ENCODE peak calls at places on chromosomes 13 and 19, in nine cellular contexts. One of them, this sample, is unnamed.
A peak's percentile ranks its signal among the peaks of the same experiment; 100 is the strongest.

GRCh38 chr13:101127741-101128353 is 288.5 kb downstream of the NALCN start:
- DNase-seq in DND-41: peak; percentile 26
- DNase-seq in fibroblast of lung: peak; percentile 62
- DNase-seq in left lung: no peak
- DNase-seq in CD8-positive, alpha-beta memory T cell: no peak
- DNase-seq in tibial artery: no peak
- DNase-seq in IMR-90: peak; percentile 53
- DNase-seq in H9: no peak
- DNase-seq in breast epithelium: no peak
- DNase-seq in this sample: no peak

GRCh38 chr13:30526612-30527217 is 61.0 kb upstream of the HMGB1 start:
- DNase-seq in left lung: no peak
- DNase-seq in CD8-positive, alpha-beta memory T cell: no peak
- DNase-seq in breast epithelium: no peak
- DNase-seq in fibroblast of lung: peak; percentile 16
- DNase-seq in DND-41: no peak
- DNase-seq in tibial artery: no peak
- DNase-seq in H9: peak; percentile 35
- DNase-seq in IMR-90: peak; percentile 25
- DNase-seq in this sample: no peak

GRCh38 chr13:21615427-21615826 is 11.5 kb upstream of the MICU2 start:
- DNase-seq in left lung: no peak
- DNase-seq in fibroblast of lung: no peak
- DNase-seq in H9: no peak
- DNase-seq in CD8-positive, alpha-beta memory T cell: no peak
- DNase-seq in IMR-90: no peak
- DNase-seq in DND-41: no peak
- DNase-seq in tibial artery: no peak
- DNase-seq in breast epithelium: no peak
- DNase-seq in this sample: no peak

GRCh38 chr13:86584301-86584700 is 785.1 kb upstream of the SLITRK6 start:
- DNase-seq in left lung: no peak
- DNase-seq in fibroblast of lung: no peak
- DNase-seq in CD8-positive, alpha-beta memory T cell: no peak
- DNase-seq in tibial artery: no peak
- DNase-seq in breast epithelium: no peak
- DNase-seq in IMR-90: no peak
- DNase-seq in DND-41: no peak
- DNase-seq in H9: no peak
- DNase-seq in this sample: no peak

GRCh38 chr13:56347014-56347413 is 793.7 kb upstream of the PRR20A start:
- DNase-seq in IMR-90: no peak
- DNase-seq in CD8-positive, alpha-beta memory T cell: no peak
- DNase-seq in left lung: no peak
- DNase-seq in fibroblast of lung: no peak
- DNase-seq in DND-41: no peak
- DNase-seq in tibial artery: no peak
- DNase-seq in H9: no peak
- DNase-seq in breast epithelium: no peak
- DNase-seq in this sample: no peak

GRCh38 chr19:42356686-42357085 is 31.3 kb downstream of the MEGF8 start:
- DNase-seq in DND-41: no peak
- DNase-seq in breast epithelium: no peak
- DNase-seq in CD8-positive, alpha-beta memory T cell: no peak
- DNase-seq in fibroblast of lung: no peak
- DNase-seq in left lung: no peak
- DNase-seq in H9: no peak
- DNase-seq in tibial artery: no peak
- DNase-seq in IMR-90: no peak
- DNase-seq in this sample: no peak

GRCh38 chr13:44191504-44192171 is 182.0 kb upstream of the SERP2 start:
- DNase-seq in H9: peak; percentile 53
- DNase-seq in IMR-90: peak; percentile 70
- DNase-seq in breast epithelium: no peak
- DNase-seq in left lung: no peak
- DNase-seq in DND-41: peak; percentile 49
- DNase-seq in tibial artery: peak; percentile 51
- DNase-seq in fibroblast of lung: peak; percentile 91
- DNase-seq in CD8-positive, alpha-beta memory T cell: peak; percentile 4
- DNase-seq in this sample: no peak

GRCh38 chr13:46804391-46804815 is 7.4 kb upstream of the ESD start:
- DNase-seq in H9: no peak
- DNase-seq in breast epithelium: no peak
- DNase-seq in tibial artery: no peak
- DNase-seq in IMR-90: peak; percentile 98
- DNase-seq in CD8-positive, alpha-beta memory T cell: no peak
- DNase-seq in left lung: no peak
- DNase-seq in DND-41: no peak
- DNase-seq in fibroblast of lung: peak; percentile 73
- DNase-seq in this sample: no peak

GRCh38 chr19:20371911-20372310 is 193.7 kb downstream of the ZNF737 start:
- DNase-seq in left lung: no peak
- DNase-seq in H9: no peak
- DNase-seq in DND-41: no peak
- DNase-seq in CD8-positive, alpha-beta memory T cell: no peak
- DNase-seq in tibial artery: no peak
- DNase-seq in IMR-90: no peak
- DNase-seq in fibroblast of lung: no peak
- DNase-seq in breast epithelium: no peak
- DNase-seq in this sample: no peak

GRCh38 chr19:52734340-52734892 is 428 bp downstream of the ZNF611 start:
- DNase-seq in IMR-90: no peak
- DNase-seq in DND-41: peak; percentile 37
- DNase-seq in H9: no peak
- DNase-seq in breast epithelium: no peak
- DNase-seq in fibroblast of lung: no peak
- DNase-seq in left lung: no peak
- DNase-seq in tibial artery: no peak
- DNase-seq in CD8-positive, alpha-beta memory T cell: no peak
- DNase-seq in this sample: no peak

GRCh38 chr13:65468628-65469027 is 1761.5 kb downstream of the PCDH9 start:
- DNase-seq in DND-41: no peak
- DNase-seq in fibroblast of lung: peak; percentile 55
- DNase-seq in breast epithelium: no peak
- DNase-seq in H9: no peak
- DNase-seq in left lung: no peak
- DNase-seq in IMR-90: peak; percentile 46
- DNase-seq in tibial artery: no peak
- DNase-seq in CD8-positive, alpha-beta memory T cell: no peak
- DNase-seq in this sample: no peak

GRCh38 chr13:26759907-26760834 is at the start of gene GPR12:
- DNase-seq in CD8-positive, alpha-beta memory T cell: no peak
- DNase-seq in IMR-90: no peak
- DNase-seq in tibial artery: no peak
- DNase-seq in H9: no peak
- DNase-seq in breast epithelium: no peak
- DNase-seq in fibroblast of lung: peak; percentile 11
- DNase-seq in left lung: no peak
- DNase-seq in DND-41: no peak
- DNase-seq in this sample: no peak

GRCh38 chr13:50085063-50085462 is 69.8 kb downstream of the KCNRG start:
- DNase-seq in CD8-positive, alpha-beta memory T cell: no peak
- DNase-seq in H9: no peak
- DNase-seq in left lung: no peak
- DNase-seq in fibroblast of lung: peak; percentile 71
- DNase-seq in IMR-90: peak; percentile 47
- DNase-seq in tibial artery: no peak
- DNase-seq in breast epithelium: no peak
- DNase-seq in DND-41: no peak
- DNase-seq in this sample: no peak

GRCh38 chr19:3631053-3631861 is 4.7 kb upstream of the CACTIN start:
- DNase-seq in CD8-positive, alpha-beta memory T cell: no peak
- DNase-seq in fibroblast of lung: no peak
- DNase-seq in DND-41: no peak
- DNase-seq in left lung: no peak
- DNase-seq in tibial artery: no peak
- DNase-seq in breast epithelium: no peak
- DNase-seq in H9: no peak
- DNase-seq in IMR-90: no peak
- DNase-seq in this sample: no peak

GRCh38 chr13:70964124-70964523 is 855.9 kb upstream of the KLHL1 start:
- DNase-seq in fibroblast of lung: peak; percentile 17
- DNase-seq in H9: no peak
- DNase-seq in left lung: no peak
- DNase-seq in CD8-positive, alpha-beta memory T cell: no peak
- DNase-seq in IMR-90: no peak
- DNase-seq in DND-41: no peak
- DNase-seq in tibial artery: no peak
- DNase-seq in breast epithelium: no peak
- DNase-seq in this sample: no peak

GRCh38 chr19:36213793-36214387 is 575 bp downstream of the ZNF565 start:
- DNase-seq in CD8-positive, alpha-beta memory T cell: no peak
- DNase-seq in left lung: no peak
- DNase-seq in fibroblast of lung: peak; percentile 4
- DNase-seq in H9: no peak
- DNase-seq in tibial artery: peak; percentile 24
- DNase-seq in IMR-90: peak; percentile 45
- DNase-seq in DND-41: no peak
- DNase-seq in breast epithelium: no peak
- DNase-seq in this sample: no peak

GRCh38 chr13:62973804-62974203 is 1558.2 kb upstream of the PCDH20 start:
- DNase-seq in left lung: no peak
- DNase-seq in H9: no peak
- DNase-seq in fibroblast of lung: no peak
- DNase-seq in CD8-positive, alpha-beta memory T cell: no peak
- DNase-seq in DND-41: no peak
- DNase-seq in IMR-90: no peak
- DNase-seq in breast epithelium: no peak
- DNase-seq in tibial artery: no peak
- DNase-seq in this sample: no peak

GRCh38 chr13:114147803-114148520 is 15.5 kb upstream of the RASA3 start:
- DNase-seq in CD8-positive, alpha-beta memory T cell: no peak
- DNase-seq in breast epithelium: no peak
- DNase-seq in DND-41: no peak
- DNase-seq in tibial artery: no peak
- DNase-seq in IMR-90: no peak
- DNase-seq in left lung: no peak
- DNase-seq in fibroblast of lung: no peak
- DNase-seq in H9: no peak
- DNase-seq in this sample: no peak

GRCh38 chr13:51229731-51230130 is 7.5 kb downstream of the FAM124A start:
- DNase-seq in left lung: no peak
- DNase-seq in tibial artery: no peak
- DNase-seq in breast epithelium: no peak
- DNase-seq in H9: peak; percentile 13
- DNase-seq in DND-41: no peak
- DNase-seq in IMR-90: no peak
- DNase-seq in fibroblast of lung: no peak
- DNase-seq in CD8-positive, alpha-beta memory T cell: no peak
- DNase-seq in this sample: no peak
- H3K27ac ChIP-seq in left lung: peak overlapping the region; percentile 28
- H3K27ac ChIP-seq in tibial artery: no peak overlapping the region
- H3K27ac ChIP-seq in breast epithelium: no peak overlapping the region
- H3K27ac ChIP-seq in H9: no peak overlapping the region
- H3K27ac ChIP-seq in DND-41: no peak overlapping the region
- H3K27ac ChIP-seq in IMR-90: no peak overlapping the region
- H3K27ac ChIP-seq in fibroblast of lung: no peak overlapping the region
- H3K27ac ChIP-seq in CD8-positive, alpha-beta memory T cell: no peak overlapping the region
- H3K27ac ChIP-seq in this sample: no peak overlapping the region

GRCh38 chr19:39136225-39136940 is 10.8 kb downstream of the PAK4 start:
- DNase-seq in tibial artery: no peak
- DNase-seq in left lung: no peak
- DNase-seq in IMR-90: no peak
- DNase-seq in CD8-positive, alpha-beta memory T cell: no peak
- DNase-seq in H9: no peak
- DNase-seq in DND-41: no peak
- DNase-seq in fibroblast of lung: no peak
- DNase-seq in breast epithelium: no peak
- DNase-seq in this sample: no peak

GRCh38 chr19:39133431-39134270 is 8.1 kb downstream of the PAK4 start:
- DNase-seq in IMR-90: no peak
- DNase-seq in DND-41: no peak
- DNase-seq in left lung: peak; percentile 54
- DNase-seq in tibial artery: no peak
- DNase-seq in H9: no peak
- DNase-seq in breast epithelium: peak; percentile 66
- DNase-seq in fibroblast of lung: no peak
- DNase-seq in CD8-positive, alpha-beta memory T cell: no peak
- DNase-seq in this sample: no peak

GRCh38 chr19:39138221-39139211 is 12.9 kb downstream of the PAK4 start:
- DNase-seq in tibial artery: no peak
- DNase-seq in H9: no peak
- DNase-seq in breast epithelium: no peak
- DNase-seq in IMR-90: no peak
- DNase-seq in DND-41: no peak
- DNase-seq in left lung: no peak
- DNase-seq in fibroblast of lung: no peak
- DNase-seq in CD8-positive, alpha-beta memory T cell: no peak
- DNase-seq in this sample: no peak

GRCh38 chr19:39137131-39137530 is 11.5 kb downstream of the PAK4 start:
- DNase-seq in CD8-positive, alpha-beta memory T cell: no peak
- DNase-seq in fibroblast of lung: no peak
- DNase-seq in breast epithelium: no peak
- DNase-seq in DND-41: no peak
- DNase-seq in tibial artery: no peak
- DNase-seq in IMR-90: no peak
- DNase-seq in left lung: no peak
- DNase-seq in H9: no peak
- DNase-seq in this sample: no peak

DNA sequence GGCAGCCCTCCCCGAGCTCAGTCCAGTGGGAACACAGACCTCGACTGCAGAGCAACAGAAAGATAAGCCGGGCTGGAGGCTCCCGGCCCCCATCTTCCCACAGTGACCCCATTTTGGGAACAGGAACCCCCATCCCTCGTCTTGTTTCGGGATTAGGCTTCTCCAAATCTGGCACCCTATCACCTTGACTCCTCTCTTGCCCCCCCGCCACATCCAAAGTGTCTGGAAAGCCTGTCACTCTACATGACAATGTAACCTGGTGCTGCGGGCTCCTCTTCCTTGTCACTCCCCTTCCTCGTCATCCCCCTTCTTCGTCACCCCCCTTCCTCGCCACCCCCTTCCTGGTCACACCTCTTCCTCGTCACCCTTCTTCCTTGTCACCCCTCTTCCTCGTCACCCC is 10.1 kb downstream of the PAK4 start:
- DNase-seq in CD8-positive, alpha-beta memory T cell: no peak
- DNase-seq in DND-41: no peak
- DNase-seq in tibial artery: no peak
- DNase-seq in left lung: no peak
- DNase-seq in H9: no peak
- DNase-seq in IMR-90: no peak
- DNase-seq in breast epithelium: no peak
- DNase-seq in fibroblast of lung: no peak
- DNase-seq in this sample: no peak
- H3K4me1 ChIP-seq in CD8-positive, alpha-beta memory T cell: no peaks in the 10 kb centered on the region
- H3K4me1 ChIP-seq in DND-41: no peaks in the 10 kb centered on the region
- H3K4me1 ChIP-seq in tibial artery: no peaks in the 10 kb centered on the region
- H3K4me1 ChIP-seq in left lung: peaks cover 34% of the 10 kb centered on the region
- H3K4me1 ChIP-seq in H9: peaks cover 23% of the 10 kb centered on the region
- H3K4me1 ChIP-seq in IMR-90: peaks cover 17% of the 10 kb centered on the region
- H3K4me1 ChIP-seq in breast epithelium: peaks cover 18% of the 10 kb centered on the region
- H3K4me1 ChIP-seq in fibroblast of lung: peaks cover 5% of the 10 kb centered on the region
- H3K4me1 ChIP-seq in this sample: no peaks in the 10 kb centered on the region

GRCh38 chr19:369876-370275 is 25.3 kb upstream of the MIER2 start:
- DNase-seq in left lung: no peak
- DNase-seq in breast epithelium: no peak
- DNase-seq in IMR-90: no peak
- DNase-seq in CD8-positive, alpha-beta memory T cell: no peak
- DNase-seq in fibroblast of lung: no peak
- DNase-seq in tibial artery: no peak
- DNase-seq in H9: no peak
- DNase-seq in DND-41: no peak
- DNase-seq in this sample: no peak
- H3K9me3 ChIP-seq in left lung: no peaks in the 10 kb centered on the region
- H3K9me3 ChIP-seq in breast epithelium: no peaks in the 10 kb centered on the region
- H3K9me3 ChIP-seq in IMR-90: peaks cover 8% of the 10 kb centered on the region
- H3K9me3 ChIP-seq in CD8-positive, alpha-beta memory T cell: no peaks in the 10 kb centered on the region
- H3K9me3 ChIP-seq in fibroblast of lung: no peaks in the 10 kb centered on the region
- H3K9me3 ChIP-seq in tibial artery: no peaks in the 10 kb centered on the region
- H3K9me3 ChIP-seq in H9: no peaks in the 10 kb centered on the region
- H3K9me3 ChIP-seq in DND-41: no peaks in the 10 kb centered on the region
- H3K9me3 ChIP-seq in this sample: no peaks in the 10 kb centered on the region

GRCh38 chr19:18418034-18418724 is 1.0 kb upstream of the SSBP4 start:
- DNase-seq in left lung: peak; percentile 77
- DNase-seq in H9: no peak
- DNase-seq in IMR-90: no peak
- DNase-seq in tibial artery: peak; percentile 62
- DNase-seq in CD8-positive, alpha-beta memory T cell: no peak
- DNase-seq in DND-41: no peak
- DNase-seq in breast epithelium: no peak
- DNase-seq in fibroblast of lung: no peak
- DNase-seq in this sample: no peak
- H3K27ac ChIP-seq in left lung: peak overlapping the region; percentile 96
- H3K27ac ChIP-seq in H9: no peak overlapping the region
- H3K27ac ChIP-seq in IMR-90: peak overlapping the region; percentile 90
- H3K27ac ChIP-seq in tibial artery: peak overlapping the region; percentile 90
- H3K27ac ChIP-seq in CD8-positive, alpha-beta memory T cell: peak overlapping the region; percentile 83
- H3K27ac ChIP-seq in DND-41: no peak overlapping the region
- H3K27ac ChIP-seq in breast epithelium: peak overlapping the region; percentile 91
- H3K27ac ChIP-seq in fibroblast of lung: peak overlapping the region; percentile 99
- H3K27ac ChIP-seq in this sample: peak overlapping the region; percentile 73